ENCODE peak calls at places on chromosomes 4 and X, in four cellular contexts. W is transverse colon, J is GM12878, L is tibial artery. D is an unnamed sample. For H3K36me3, the result is how much of the 10 kb centered on the place peaks cover.

GRCh38 chrX:134469481-134469880 is 9.5 kb downstream of the HPRT1 start:
- DNase-seq in L (no peak), W (no peak), J (no peak), D (no peak)

GRCh38 chr4:36445485-36445884 is 164.1 kb downstream of the DTHD1 start:
- DNase-seq in W (no peak), L (no peak), J (no peak), D (no peak)

GRCh38 chr4:52157641-52158316 is 106.7 kb downstream of the SPATA18 start:
- DNase-seq in L (peak), J (no peak), W (no peak), D (no peak)

GRCh38 chr4:40843696-40844095 is 93.9 kb downstream of the NSUN7 start:
- DNase-seq in L (no peak), J (no peak), W (no peak), D (no peak)

GRCh38 chr4:52780627-52781354 is 29.6 kb upstream of the ERVMER34-1 start:
- DNase-seq in L (no peak), W (no peak), J (no peak), D (no peak)

GRCh38 chrX:87517571-87518141 is at the start of gene KLHL4:
- DNase-seq in J (no peak), L (no peak), W (no peak), D (peak)

GRCh38 chr4:147749811-147750321 is 18.0 kb downstream of the ARHGAP10 start:
- DNase-seq in J (peak), L (no peak), W (no peak), D (no peak)

GRCh38 chr4:176320340-176320975 is 692 bp downstream of the SPCS3 start:
- DNase-seq in L (peak), W (peak), J (peak), D (peak)

GRCh38 chr4:78720994-78721677 is 55.0 kb upstream of the BMP2K start:
- DNase-seq in J (no peak), L (peak), W (peak), D (peak)

GRCh38 chr4:9925750-9926439 is 95.4 kb downstream of the SLC2A9 start:
- DNase-seq in J (no peak), L (no peak), W (no peak), D (no peak)

GRCh38 chr4:55125763-55126541 is 557 bp upstream of the KDR start:
- DNase-seq in L (peak), W (no peak), J (no peak), D (no peak)

GRCh38 chrX:40085086-40085551 is 12.6 kb downstream of the BCOR start:
- DNase-seq in L (no peak), J (no peak), W (no peak), D (peak)

GRCh38 chr4:68373513-68373912 is 23.6 kb upstream of the YTHDC1 start:
- DNase-seq in J (no peak), W (peak), L (peak), D (peak)

GRCh38 chrX:17374619-17375360 is at the start of gene NHS:
- DNase-seq in J (no peak), W (peak), L (peak), D (peak)

GRCh38 chr4:27000820-27001219 is 140.2 kb downstream of the STIM2 start:
- DNase-seq in L (no peak), J (no peak), W (no peak), D (no peak)

GRCh38 chr4:121998024-121998423 is 46.2 kb upstream of the TRPC3 start:
- DNase-seq in W (no peak), J (no peak), L (no peak), D (no peak)

GRCh38 chr4:5050520-5050955 is 742 bp upstream of the STK32B start:
- DNase-seq in L (peak), J (no peak), W (peak), D (peak)

GRCh38 chr4:51844157-51845054 is 1.5 kb downstream of the DCUN1D4 start:
- DNase-seq in J (peak), L (peak), W (peak), D (peak)

GRCh38 chrX:103197721-103198306 is 17.1 kb upstream of the BEX4 start:
- DNase-seq in J (no peak), W (no peak), L (no peak), D (no peak)

GRCh38 chr4:54929459-54929858 is 195.9 kb downstream of the KDR start:
- DNase-seq in L (no peak), J (no peak), W (no peak), D (no peak)

GRCh38 chr4:19850909-19851308 is 400.8 kb upstream of the SLIT2 start:
- DNase-seq in W (no peak), L (no peak), J (no peak), D (no peak)

GRCh38 chr4:59339631-59340030 is 1860.5 kb upstream of the ADGRL3 start:
- DNase-seq in L (no peak), J (no peak), W (no peak), D (no peak)

GRCh38 chrX:67780694-67781109 is 236.9 kb downstream of the AR start:
- DNase-seq in W (peak), J (no peak), L (peak), D (peak)

GRCh38 chr4:9804918-9805317 is 23.5 kb downstream of the DRD5 start:
- DNase-seq in L (no peak), J (no peak), W (no peak), D (no peak)

GRCh38 chrX:115494133-115494532 is 66.8 kb upstream of the PLS3 start:
- DNase-seq in L (no peak), W (no peak), J (no peak), D (no peak)

GRCh38 chr4:159926871-159927270 is 824.0 kb downstream of the RAPGEF2 start:
- DNase-seq in W (no peak), J (no peak), L (no peak), D (no peak)

GRCh38 chr4:73705056-73705432 is 35.3 kb upstream of the CXCL8 start:
- DNase-seq in J (no peak), W (no peak), L (no peak), D (no peak)

GRCh38 chr4:17781072-17781830 is at the start of gene FAM184B:
- DNase-seq in W (no peak), L (no peak), J (no peak), D (no peak)

GRCh38 chrX:3271485-3272186 is 74.8 kb downstream of the MXRA5 start:
- DNase-seq in W (no peak), L (no peak), J (no peak), D (no peak)

GRCh38 chr4:110068248-110068647 is 130.2 kb downstream of the ELOVL6 start:
- DNase-seq in W (no peak), J (no peak), L (no peak), D (no peak)

GRCh38 chrX:129701624-129702069 is 37.1 kb upstream of the XPNPEP2 start:
- DNase-seq in W (peak), L (peak), J (no peak), D (peak)

GRCh38 chr4:18847276-18847890 is 825.8 kb upstream of the LCORL start:
- DNase-seq in L (no peak), J (no peak), W (no peak), D (peak)

GRCh38 chrX:131763674-131764073 is 219.8 kb downstream of the OR13H1 start:
- DNase-seq in W (peak), J (peak), L (no peak), D (no peak)

GRCh38 chrX:138925330-138925729 is 213.8 kb upstream of the FGF13 start:
- DNase-seq in J (no peak), L (no peak), W (no peak), D (no peak)

GRCh38 chrX:153598541-153599191 is at the start of gene CCNQ:
- DNase-seq in L (no peak), J (no peak), W (peak), D (peak)

GRCh38 chr4:118772149-118773081 is 63.5 kb downstream of the SEC24D start:
- DNase-seq in W (no peak), J (no peak), L (no peak), D (no peak)

GRCh38 chrX:155745792-155746191 is 133.0 kb upstream of the TMLHE start:
- DNase-seq in J (no peak), L (no peak), W (peak), D (peak)

DNA sequence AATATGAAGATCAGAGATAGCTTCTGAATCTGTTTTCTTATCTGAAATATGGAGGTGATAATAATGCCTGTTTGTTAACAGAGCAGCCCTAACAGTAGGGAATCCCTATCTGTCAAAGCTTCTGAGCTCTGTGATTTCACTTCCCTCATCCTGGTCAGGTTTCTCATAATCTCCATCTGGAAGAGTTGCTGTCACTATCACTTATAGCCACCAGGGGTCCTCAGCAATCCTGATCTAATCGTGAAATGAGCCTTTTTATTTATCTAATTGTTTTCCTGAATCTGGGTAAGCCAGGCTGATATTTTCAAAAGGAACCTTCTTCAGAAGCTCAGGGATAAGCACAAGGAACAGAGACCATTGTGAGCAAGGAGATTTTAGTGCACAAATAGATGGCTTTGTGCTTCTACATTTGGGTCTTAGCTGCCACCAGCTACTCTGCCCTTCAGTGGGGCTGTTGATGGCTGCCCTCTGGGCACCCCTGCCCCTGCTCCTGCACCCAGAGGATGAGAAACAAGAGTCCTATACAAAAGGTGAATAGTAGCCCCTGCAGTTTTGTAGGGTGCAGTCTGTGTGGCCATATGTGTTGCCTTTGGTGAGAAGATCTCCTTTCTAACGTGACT is 196.4 kb upstream of the RADX start:
- DNase-seq in L (no peak), J (no peak), W (no peak), D (no peak)
- TF ChIP-seq CTCF in L (no peak), J (peak), W (peak), D (no peak)

GRCh38 chr4:663046-663437 is 11.0 kb downstream of the ATP5ME start:
- DNase-seq in L (no peak), W (no peak), J (no peak), D (peak)

GRCh38 chr4:661856-662761 is 12.0 kb downstream of the ATP5ME start:
- DNase-seq in J (no peak), L (no peak), W (peak), D (no peak)

GRCh38 chr4:665381-665750 is 8.7 kb downstream of the ATP5ME start:
- DNase-seq in L (no peak), J (no peak), W (peak), D (peak)

GRCh38 chr4:664713-665231 is 9.3 kb downstream of the ATP5ME start:
- DNase-seq in W (no peak), L (no peak), J (no peak), D (no peak)

GRCh38 chr4:663438-664428 is 10.3 kb downstream of the ATP5ME start:
- DNase-seq in W (peak), J (no peak), L (no peak), D (peak)
- H3K4me3 ChIP-seq in W (peak), J (peak), L (peak), D (peak)

DNA sequence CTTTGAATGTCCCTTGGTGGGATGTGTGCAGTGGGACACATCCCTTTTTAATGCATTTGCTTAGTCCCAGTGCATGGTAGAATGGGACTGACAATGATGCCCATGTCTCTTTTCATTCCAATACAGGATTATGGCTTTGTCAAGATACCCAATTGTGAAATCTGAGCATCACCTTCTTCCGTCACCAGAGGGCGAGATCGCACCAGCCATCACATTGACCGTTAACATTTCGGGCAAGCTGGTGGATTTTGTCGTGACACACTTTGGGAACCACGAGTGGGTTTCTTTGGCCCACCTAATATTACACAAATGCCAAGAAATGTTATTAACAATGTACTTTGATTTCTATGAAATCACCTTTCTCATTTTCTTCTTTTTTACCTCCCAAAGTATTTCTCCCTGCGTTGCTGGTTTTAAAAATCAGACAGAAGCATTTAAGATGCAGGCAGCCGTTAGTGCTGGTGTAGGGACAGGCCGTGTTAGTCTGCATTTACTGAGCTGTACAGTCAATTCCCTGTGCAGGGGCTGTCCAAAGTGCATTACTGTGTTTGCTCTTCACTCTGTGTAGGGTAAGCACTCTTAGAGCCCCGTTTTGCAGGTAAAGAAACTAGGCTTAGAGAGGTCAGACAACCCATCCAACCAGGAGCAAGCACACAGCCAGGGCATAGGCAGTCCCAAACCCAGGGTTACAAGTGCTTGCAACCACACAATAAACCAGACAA is 46.5 kb downstream of the CWH43 start:
- DNase-seq in W (no peak), L (no peak), J (no peak), D (no peak)
- H3K36me3 ChIP-seq in W (under half), L (under half), J (under half), D (under half)

GRCh38 chr4:2436301-2436700 is 17.5 kb downstream of the CFAP99 start:
- DNase-seq in L (no peak), J (no peak), W (no peak), D (no peak)
- TF ChIP-seq CTCF in L (no peak), J (no peak), W (no peak), D (no peak)

GRCh38 chr4:169400832-169401231 is 130.1 kb upstream of the SH3RF1 start:
- DNase-seq in L (no peak), W (no peak), J (no peak), D (no peak)
- H3K4me3 ChIP-seq in L (no peak), W (no peak), J (no peak), D (no peak)

DNA sequence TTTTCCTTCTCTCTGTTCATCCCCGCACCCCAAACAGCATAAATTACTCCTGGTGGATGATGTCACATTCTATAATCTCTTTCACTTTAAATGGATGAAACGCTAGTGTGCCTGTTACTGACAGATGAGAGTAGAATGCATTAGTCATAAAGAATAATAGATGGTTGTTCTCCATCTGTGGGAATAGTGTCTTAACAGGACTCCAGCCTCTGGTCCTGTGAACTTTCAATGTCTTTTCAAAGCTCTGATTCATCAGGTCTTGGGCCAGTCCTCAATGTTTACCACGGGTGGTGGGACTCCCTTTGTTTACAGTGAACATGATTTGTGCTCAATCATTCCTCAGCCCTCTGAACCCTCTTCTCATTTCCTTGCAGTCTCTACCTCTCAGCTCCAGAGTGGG is 182.6 kb downstream of the GABRB1 start:
- DNase-seq in J (no peak), L (no peak), W (no peak), D (no peak)
- H3K36me3 ChIP-seq in J (under half), L (under half), W (under half), D (under half)

GRCh38 chr4:183407635-183408463 is 36.6 kb upstream of the CDKN2AIP start:
- DNase-seq in J (no peak), W (no peak), L (no peak), D (no peak)
- TF ChIP-seq CTCF in J (no peak), W (no peak), L (no peak), D (no peak)

D was measured in mucosa of descending colon.